ENCODE peak calls at places on chromosomes 1 and 21, in nine cellular contexts. Q is thoracic aorta, F is esophagus squamous epithelium, L is left ventricle myocardium inferior, C is upper lobe of right lung, N is IMR-90, Z is heart left ventricle, H is stomach, G is GM23248. K is an unnamed sample.

GRCh38 chr1:155979525-155980343 is 1.4 kb upstream of the ARHGEF2 start:
- DNase-seq in Q (no peak), F (no peak), L (peak; percentile 60), C (no peak), N (no peak), Z (peak; percentile 75), H (no peak), G (peak; percentile 63), K (no peak)

GRCh38 chr1:237012789-237013383 is 8.6 kb upstream of the MT1HL1 start:
- DNase-seq in Q (peak; percentile 89), F (no peak), L (peak; percentile 81), C (peak; percentile 89), N (no peak), Z (peak; percentile 71), H (peak; percentile 80), G (no peak), K (peak; percentile 88)

GRCh38 chr1:56185493-56185892 is 393.9 kb downstream of the PLPP3 start:
- DNase-seq in Q (no peak), F (no peak), L (no peak), C (no peak), N (peak; percentile 18), Z (no peak), H (no peak), G (no peak), K (no peak)

GRCh38 chr1:156664046-156664948 is 12.9 kb downstream of the NES start:
- DNase-seq in Q (no peak), F (no peak), L (no peak), C (no peak), N (peak; percentile 58), Z (no peak), H (no peak), G (peak; percentile 32), K (no peak)

GRCh38 chr1:59072017-59072947 is 224.6 kb upstream of the FGGY start:
- DNase-seq in Q (no peak), F (no peak), L (no peak), C (no peak), N (peak; percentile 4), Z (no peak), H (no peak), G (no peak), K (no peak)

GRCh38 chr1:44531785-44532566 is 126.9 kb downstream of the RNF220 start:
- DNase-seq in Q (no peak), F (no peak), L (no peak), C (no peak), N (peak; percentile 54), Z (no peak), H (no peak), G (peak; percentile 14), K (no peak)

GRCh38 chr1:202163281-202164270 is 3.2 kb upstream of the PTPN7 start:
- DNase-seq in Q (no peak), F (no peak), L (no peak), C (peak; percentile 46), N (no peak), Z (no peak), H (no peak), G (no peak), K (no peak)

GRCh38 chr1:9652379-9653194 is 1.1 kb downstream of the PIK3CD start:
- DNase-seq in Q (no peak), F (no peak), L (peak; percentile 35), C (peak; percentile 76), N (peak; percentile 15), Z (peak; percentile 33), H (peak; percentile 31), G (peak; percentile 55), K (no peak)

GRCh38 chr1:57826535-57826934 is 402.7 kb upstream of the DAB1 start:
- DNase-seq in Q (no peak), F (no peak), L (peak; percentile 14), C (no peak), N (no peak), Z (no peak), H (no peak), G (no peak), K (no peak)

GRCh38 chr21:29346771-29347170 is 48.0 kb downstream of the BACH1 start:
- DNase-seq in Q (no peak), F (no peak), L (no peak), C (no peak), N (no peak), Z (no peak), H (no peak), G (no peak), K (no peak)

GRCh38 chr1:77847621-77848080 is 40.8 kb upstream of the NEXN start:
- DNase-seq in Q (no peak), F (no peak), L (no peak), C (no peak), N (no peak), Z (no peak), H (no peak), G (no peak), K (no peak)

GRCh38 chr1:160942926-160943325 is 11.7 kb downstream of the ITLN2 start:
- DNase-seq in Q (no peak), F (no peak), L (no peak), C (no peak), N (no peak), Z (no peak), H (no peak), G (no peak), K (no peak)

GRCh38 chr1:23401313-23401712 is 23.2 kb downstream of the TCEA3 start:
- DNase-seq in Q (no peak), F (no peak), L (no peak), C (no peak), N (no peak), Z (no peak), H (no peak), G (peak; percentile 14), K (no peak)
- H3K27ac ChIP-seq in Q (no peak overlapping the region), F (peak overlapping the region; percentile 79), L (peak overlapping the region; percentile 64), C (peak overlapping the region; percentile 47), N (no peak overlapping the region), Z (no peak overlapping the region), H (no peak overlapping the region), G (peak overlapping the region; percentile 51), K (peak overlapping the region; percentile 34)

DNA sequence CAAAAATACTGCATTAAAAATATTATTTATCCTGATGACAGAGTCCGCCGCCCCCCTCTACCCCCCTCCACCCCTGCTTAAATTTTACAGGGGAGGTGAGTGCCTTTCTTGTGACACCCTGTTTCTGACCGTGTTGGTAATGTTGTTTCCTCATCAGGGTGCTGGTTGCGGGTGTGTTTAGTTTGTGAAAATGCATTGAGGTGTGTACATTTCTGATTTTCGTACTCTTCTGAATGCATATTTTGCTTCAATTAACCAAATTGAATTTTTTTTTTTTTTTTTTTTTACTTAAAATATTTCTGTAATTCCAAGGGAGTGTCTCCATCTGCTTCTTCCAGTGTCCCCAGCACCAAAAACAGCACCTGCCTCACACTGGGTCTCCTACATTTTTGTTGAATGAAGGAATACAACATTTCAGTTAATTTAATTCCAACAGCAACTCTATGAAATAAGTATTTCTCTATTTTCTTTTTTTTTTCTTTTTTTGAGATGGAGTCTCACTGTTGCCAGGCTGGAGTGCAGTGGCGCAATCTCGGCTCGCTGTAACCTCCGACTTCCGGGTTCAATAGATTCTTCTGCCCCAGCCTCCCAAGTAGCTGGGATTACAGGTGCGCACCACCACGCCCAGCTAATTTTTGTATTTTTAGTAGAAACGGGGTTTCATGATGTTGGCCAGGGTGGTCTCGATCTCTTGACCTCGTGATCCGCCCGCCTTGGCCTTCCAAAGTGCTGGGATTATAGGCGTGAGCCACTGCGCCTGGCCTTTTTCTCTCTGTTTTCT is 5.6 kb upstream of the SLC2A1 start:
- DNase-seq in Q (no peak), F (no peak), L (no peak), C (no peak), N (no peak), Z (no peak), H (no peak), G (no peak), K (no peak)
- H3K27ac ChIP-seq in Q (no peak overlapping the region), F (peak overlapping the region; percentile 99), L (no peak overlapping the region), C (no peak overlapping the region), N (peak overlapping the region; percentile 53), Z (no peak overlapping the region), H (no peak overlapping the region), G (peak overlapping the region; percentile 56), K (no peak overlapping the region)

GRCh38 chr21:44444286-44444931 is 10.9 kb upstream of the LRRC3 start:
- DNase-seq in Q (no peak), F (no peak), L (peak; percentile 9), C (peak; percentile 46), N (no peak), Z (no peak), H (no peak), G (no peak), K (no peak)
- H3K27ac ChIP-seq in Q (no peak overlapping the region), F (no peak overlapping the region), L (no peak overlapping the region), C (no peak overlapping the region), N (no peak overlapping the region), Z (no peak overlapping the region), H (no peak overlapping the region), G (no peak overlapping the region), K (no peak overlapping the region)

GRCh38 chr1:206706806-206707205 is 22.1 kb downstream of the MAPKAPK2 start:
- DNase-seq in Q (no peak), F (no peak), L (no peak), C (peak; percentile 52), N (no peak), Z (no peak), H (no peak), G (no peak), K (no peak)

GRCh38 chr1:206705187-206705586 is 20.5 kb downstream of the MAPKAPK2 start:
- DNase-seq in Q (no peak), F (no peak), L (no peak), C (peak; percentile 62), N (peak; percentile 89), Z (no peak), H (no peak), G (peak; percentile 96), K (no peak)

GRCh38 chr1:206704239-206704638 is 19.5 kb downstream of the MAPKAPK2 start:
- DNase-seq in Q (no peak), F (no peak), L (no peak), C (peak; percentile 44), N (no peak), Z (no peak), H (no peak), G (no peak), K (no peak)

GRCh38 chr1:206706298-206706791 is 21.6 kb downstream of the MAPKAPK2 start:
- DNase-seq in Q (peak; percentile 82), F (no peak), L (no peak), C (peak; percentile 37), N (peak; percentile 92), Z (no peak), H (no peak), G (peak; percentile 99), K (peak; percentile 32)

DNA sequence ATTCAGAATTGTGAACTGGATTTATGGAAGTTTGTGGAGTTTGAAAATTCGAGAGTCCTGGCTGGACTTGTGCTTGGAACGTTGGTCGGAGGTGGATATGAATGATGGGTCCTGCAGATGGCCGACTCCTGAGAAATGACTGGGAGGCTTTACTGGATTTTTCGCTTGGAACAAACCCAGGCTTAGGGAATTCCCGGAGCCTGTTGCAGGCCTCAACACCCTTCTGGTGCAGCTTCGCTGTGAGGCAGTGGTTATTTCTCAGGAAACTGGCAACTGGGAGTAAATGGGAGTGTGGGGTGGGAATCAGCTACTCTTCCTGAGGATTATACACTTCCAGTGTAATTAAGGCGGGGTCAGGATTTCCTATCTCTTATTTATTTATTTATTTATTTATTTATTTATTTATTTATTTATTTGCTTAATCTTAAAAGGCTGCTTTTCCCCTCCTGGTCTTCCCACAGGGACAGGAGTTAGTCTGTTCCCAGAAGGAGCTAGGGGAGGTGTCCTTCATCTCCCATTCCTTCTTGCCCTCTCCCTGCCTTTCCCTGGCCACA is 21.1 kb downstream of the MAPKAPK2 start:
- DNase-seq in Q (no peak), F (no peak), L (no peak), C (no peak), N (no peak), Z (no peak), H (no peak), G (peak; percentile 50), K (no peak)
- H3K27ac ChIP-seq in Q (peak overlapping the region; percentile 64), F (peak overlapping the region; percentile 31), L (peak overlapping the region; percentile 83), C (no peak overlapping the region), N (peak overlapping the region; percentile 13), Z (peak overlapping the region; percentile 47), H (no peak overlapping the region), G (peak overlapping the region; percentile 98), K (no peak overlapping the region)

GRCh38 chr1:226868726-226869125 is 1.7 kb upstream of the PSEN2 start:
- DNase-seq in Q (no peak), F (no peak), L (no peak), C (no peak), N (no peak), Z (no peak), H (no peak), G (no peak), K (no peak)
- H3K27ac ChIP-seq in Q (no peak overlapping the region), F (no peak overlapping the region), L (no peak overlapping the region), C (no peak overlapping the region), N (no peak overlapping the region), Z (no peak overlapping the region), H (no peak overlapping the region), G (no peak overlapping the region), K (no peak overlapping the region)

K was measured in pancreas.